ENCODE peak calls at places on chromosome 7, in four cellular contexts. O, S, D and G are unnamed samples.

GRCh38 chr7:150330211-150330885 is 7.0 kb upstream of the ACTR3C start:
- ATAC-seq in O (no peak), D (no peak), S (no peak), G (no peak)

GRCh38 chr7:44108768-44109750 is 4.9 kb downstream of the AEBP1 start:
- ATAC-seq in O (peak), D (no peak), S (no peak), G (no peak)

GRCh38 chr7:26493737-26494423 is 202.2 kb downstream of the SNX10 start:
- ATAC-seq in S (no peak), D (no peak), O (no peak), G (no peak)

GRCh38 chr7:103771294-103771693 is 218.2 kb downstream of the RELN start:
- ATAC-seq in D (no peak), O (no peak), S (no peak), G (no peak)

GRCh38 chr7:127782550-127783266 is 130.7 kb downstream of the SND1 start:
- ATAC-seq in S (peak), D (no peak), O (no peak), G (no peak)

GRCh38 chr7:36987363-36987724 is 263.1 kb upstream of the AOAH start:
- ATAC-seq in O (no peak), D (no peak), S (no peak), G (no peak)

GRCh38 chr7:92882760-92883159 is 46.4 kb upstream of the CDK6 start:
- ATAC-seq in O (no peak), D (no peak), S (no peak), G (no peak)

GRCh38 chr7:17863095-17863814 is 77.0 kb downstream of the SNX13 start:
- ATAC-seq in S (peak), O (no peak), D (no peak), G (no peak)

GRCh38 chr7:99786726-99787300 is 2.8 kb upstream of the CYP3A4 start:
- ATAC-seq in D (peak), O (no peak), S (no peak), G (peak)

GRCh38 chr7:102211590-102212550 is 74.8 kb upstream of the SH2B2 start:
- ATAC-seq in O (peak), S (no peak), D (no peak), G (no peak)

GRCh38 chr7:52289247-52289646 is 746.2 kb upstream of the POM121L12 start:
- ATAC-seq in S (no peak), D (no peak), O (no peak), G (no peak)

GRCh38 chr7:29207023-29207422 is 12.4 kb downstream of the CHN2 start:
- ATAC-seq in S (no peak), O (no peak), D (no peak), G (no peak)

GRCh38 chr7:82705831-82706230 is 262.3 kb upstream of the CACNA2D1 start:
- ATAC-seq in S (no peak), D (no peak), O (no peak), G (no peak)

GRCh38 chr7:51658684-51659083 is 342.1 kb upstream of the COBL start:
- ATAC-seq in O (no peak), S (no peak), D (no peak), G (no peak)

GRCh38 chr7:143013897-143014296 is 13.0 kb downstream of the OR9A2 start:
- ATAC-seq in D (no peak), O (no peak), S (peak), G (no peak)

GRCh38 chr7:105279688-105280007 is 109.1 kb downstream of the SRPK2 start:
- ATAC-seq in O (no peak), D (no peak), S (no peak), G (no peak)

GRCh38 chr7:133290676-133291332 is 37.9 kb downstream of the EXOC4 start:
- ATAC-seq in O (peak), S (no peak), D (no peak), G (no peak)